ENCODE peak calls at places on chromosomes 13 and 19, in nine cellular contexts. I is endodermal cell, Y is RWPE1, J is CD14-positive monocyte, P is heart left ventricle, C is stomach, S is thoracic aorta, R is mucosa of descending colon, K is ascending aorta. N is an unnamed sample.

GRCh38 chr19:55687281-55688172 is 12.5 kb downstream of the EPN1 start:
- DNase-seq in I (no peak), Y (no peak), J (no peak), P (no peak), C (no peak), S (no peak), R (peak; percentile 87), K (no peak), N (no peak)

GRCh38 chr13:78420814-78421213 is 182.5 kb downstream of the POU4F1 start:
- DNase-seq in I (no peak), Y (no peak), J (no peak), P (peak; percentile 22), C (no peak), S (no peak), R (no peak), K (no peak), N (no peak)

GRCh38 chr19:33621811-33622504 is at the start of gene CHST8:
- DNase-seq in I (peak; percentile 91), Y (peak; percentile 46), J (no peak), P (peak; percentile 55), C (peak; percentile 42), S (no peak), R (no peak), K (no peak), N (peak; percentile 52)

GRCh38 chr19:291561-292280 is 518 bp upstream of the PLPP2 start:
- DNase-seq in I (peak; percentile 70), Y (no peak), J (no peak), P (no peak), C (peak; percentile 48), S (no peak), R (no peak), K (no peak), N (no peak)

GRCh38 chr13:21948781-21949474 is 278.1 kb downstream of the FGF9 start:
- DNase-seq in I (no peak), Y (no peak), J (no peak), P (no peak), C (no peak), S (no peak), R (no peak), K (no peak), N (no peak)

GRCh38 chr13:48296528-48296927 is 7.0 kb upstream of the RB1 start:
- DNase-seq in I (no peak), Y (no peak), J (no peak), P (no peak), C (no peak), S (no peak), R (no peak), K (no peak), N (no peak)

GRCh38 chr19:58009666-58010301 is 7.2 kb upstream of the ZNF606 start:
- DNase-seq in I (peak; percentile 89), Y (peak; percentile 72), J (peak; percentile 66), P (peak; percentile 90), C (peak; percentile 72), S (peak; percentile 26), R (peak; percentile 80), K (peak; percentile 83), N (peak; percentile 75)

GRCh38 chr19:18310118-18310909 is 12.6 kb downstream of the LSM4 start:
- DNase-seq in I (no peak), Y (no peak), J (no peak), P (no peak), C (no peak), S (no peak), R (peak; percentile 80), K (no peak), N (no peak)

GRCh38 chr19:16336571-16336970 is 11.9 kb downstream of the KLF2 start:
- DNase-seq in I (no peak), Y (no peak), J (no peak), P (no peak), C (no peak), S (no peak), R (no peak), K (no peak), N (no peak)

GRCh38 chr19:50223439-50223716 is 20.0 kb downstream of the MYH14 start:
- DNase-seq in I (no peak), Y (no peak), J (no peak), P (no peak), C (no peak), S (no peak), R (no peak), K (no peak), N (no peak)

GRCh38 chr19:13208131-13208963 is 58.1 kb downstream of the IER2 start:
- DNase-seq in I (peak; percentile 55), Y (peak; percentile 58), J (peak; percentile 64), P (peak; percentile 72), C (peak; percentile 33), S (no peak), R (peak; percentile 63), K (peak; percentile 80), N (peak; percentile 75)

GRCh38 chr19:47765522-47766358 is 12.8 kb upstream of the SELENOW start:
- DNase-seq in I (peak; percentile 95), Y (no peak), J (no peak), P (peak; percentile 71), C (peak; percentile 72), S (no peak), R (no peak), K (no peak), N (peak; percentile 78)

GRCh38 chr13:33312150-33312908 is 26.8 kb upstream of the STARD13 start:
- DNase-seq in I (no peak), Y (peak; percentile 21), J (no peak), P (no peak), C (no peak), S (no peak), R (no peak), K (no peak), N (peak; percentile 33)

GRCh38 chr19:58021541-58022282 is 12.1 kb upstream of the ZSCAN1 start:
- DNase-seq in I (peak; percentile 85), Y (no peak), J (no peak), P (peak; percentile 66), C (no peak), S (peak; percentile 42), R (no peak), K (peak; percentile 75), N (peak; percentile 74)

GRCh38 chr19:14318873-14319272 is 62.4 kb upstream of the ADGRE5 start:
- DNase-seq in I (peak; percentile 81), Y (no peak), J (peak; percentile 48), P (peak; percentile 24), C (no peak), S (no peak), R (no peak), K (no peak), N (no peak)
- TF ChIP-seq CTCF in I (peak; percentile 72), Y (no peak), J (peak; percentile 27), P (peak; percentile 27), C (no peak), S (no peak), R (no peak), K (no peak), N (peak; percentile 16)

GRCh38 chr13:24670927-24671326 is 9.3 kb upstream of the ATP12A start:
- DNase-seq in I (peak; percentile 87), Y (peak; percentile 18), J (no peak), P (no peak), C (no peak), S (no peak), R (no peak), K (no peak), N (peak; percentile 45)
- TF ChIP-seq CTCF in I (peak; percentile 71), Y (no peak), J (no peak), P (no peak), C (no peak), S (no peak), R (peak; percentile 6), K (no peak), N (peak; percentile 6)

DNA sequence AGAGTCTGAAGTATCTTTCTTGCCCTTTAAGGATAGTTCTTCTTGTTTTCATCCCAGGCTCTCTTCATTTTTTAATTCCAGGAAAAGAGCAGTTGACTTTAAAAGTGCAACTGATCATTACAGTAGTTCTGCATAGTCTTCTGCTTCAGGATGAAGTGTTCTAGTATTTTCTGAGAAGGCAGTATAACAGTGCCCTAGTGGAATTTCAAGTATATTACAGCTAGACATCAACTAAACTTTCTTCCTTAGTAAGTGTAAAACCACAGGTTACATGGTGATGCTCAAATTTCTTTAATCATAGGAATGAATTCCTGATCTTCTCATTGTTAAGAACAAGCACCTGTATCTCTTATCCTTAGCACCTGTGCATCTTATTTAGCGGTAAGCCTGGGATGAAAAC is 10.9 kb downstream of the NUFIP1 start:
- DNase-seq in I (no peak), Y (no peak), J (no peak), P (no peak), C (no peak), S (no peak), R (no peak), K (no peak), N (no peak)
- TF ChIP-seq CTCF in I (peak; percentile 50), Y (no peak), J (no peak), P (no peak), C (no peak), S (no peak), R (no peak), K (no peak), N (no peak)

DNA sequence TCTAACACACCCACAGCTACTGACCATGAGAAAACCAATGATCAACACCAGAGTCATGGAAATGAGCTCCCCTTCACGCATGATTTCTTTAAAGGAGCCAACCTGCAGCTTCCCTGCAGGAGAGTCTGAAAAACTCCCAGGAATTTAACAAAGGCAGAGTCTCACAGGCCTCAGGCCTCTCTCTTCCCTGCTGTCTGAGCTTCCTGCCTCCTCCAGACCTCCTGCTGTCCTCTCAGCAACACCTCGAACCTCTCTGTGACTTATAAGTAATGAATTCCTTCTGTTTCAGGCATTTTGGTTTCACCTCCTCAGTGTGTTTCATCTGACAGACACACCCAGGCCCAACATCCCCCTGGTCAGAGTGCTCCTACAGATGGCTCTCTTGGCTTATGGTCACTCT is 1044.4 kb downstream of the UQCRFS1 start:
- DNase-seq in I (peak; percentile 91), Y (no peak), J (no peak), P (no peak), C (no peak), S (no peak), R (no peak), K (no peak), N (no peak)
- TF ChIP-seq CTCF in I (no peak), Y (no peak), J (no peak), P (no peak), C (no peak), S (no peak), R (no peak), K (no peak), N (no peak)

GRCh38 chr13:50805805-50806204 is 37.7 kb downstream of the DLEU7 start:
- DNase-seq in I (no peak), Y (no peak), J (no peak), P (no peak), C (no peak), S (no peak), R (no peak), K (no peak), N (no peak)
- TF ChIP-seq CTCF in I (peak; percentile 57), Y (no peak), J (no peak), P (peak; percentile 16), C (no peak), S (no peak), R (no peak), K (no peak), N (no peak)